ENCODE peak calls at places on chromosome 14, in nine cellular contexts. F is tibial nerve; V is effector memory CD8-positive, alpha-beta T cell; P is endodermal cell; Y is AG20443; H is IMR-90; T is activated naive CD4-positive, alpha-beta T cell; J is astrocyte of the spinal cord; I is HFFc6. Q is an unnamed sample.

GRCh38 chr14:101122114-101122854 is 218.8 kb upstream of the RTL1 start:
- DNase-seq in F (no peak), V (peak; percentile 0), P (no peak), Y (no peak), H (no peak), T (no peak), J (no peak), I (no peak), Q (no peak)

GRCh38 chr14:100271247-100271939 is 32.4 kb downstream of the YY1 start:
- DNase-seq in F (no peak), V (peak; percentile 15), P (peak; percentile 60), Y (no peak), H (no peak), T (no peak), J (peak; percentile 19), I (no peak), Q (peak; percentile 43)

GRCh38 chr14:95784137-95784536 is 70.2 kb upstream of the TCL1A start:
- DNase-seq in F (no peak), V (no peak), P (peak; percentile 70), Y (peak; percentile 41), H (peak; percentile 38), T (no peak), J (peak; percentile 18), I (peak; percentile 17), Q (peak; percentile 69)

GRCh38 chr14:36506732-36507614 is 13.1 kb downstream of the NKX2-1 start:
- DNase-seq in F (no peak), V (no peak), P (peak; percentile 52), Y (no peak), H (no peak), T (no peak), J (no peak), I (no peak), Q (no peak)

GRCh38 chr14:55267816-55268215 is 3.4 kb upstream of the FBXO34 start:
- DNase-seq in F (no peak), V (no peak), P (no peak), Y (no peak), H (peak; percentile 45), T (no peak), J (no peak), I (no peak), Q (peak; percentile 55)

GRCh38 chr14:45247427-45247826 is 5.6 kb downstream of the MIS18BP1 start:
- DNase-seq in F (no peak), V (no peak), P (no peak), Y (no peak), H (no peak), T (no peak), J (no peak), I (no peak), Q (no peak)

GRCh38 chr14:31286456-31287293 is 79.1 kb upstream of the HECTD1 start:
- DNase-seq in F (no peak), V (peak; percentile 5), P (peak; percentile 82), Y (no peak), H (no peak), T (no peak), J (no peak), I (no peak), Q (no peak)

GRCh38 chr14:94129111-94129757 is at the start of gene IFI27L2:
- DNase-seq in F (peak; percentile 65), V (peak; percentile 47), P (peak; percentile 96), Y (peak; percentile 95), H (peak; percentile 73), T (peak; percentile 32), J (peak; percentile 84), I (peak; percentile 78), Q (peak; percentile 92)

GRCh38 chr14:60862283-60862682 is 118.6 kb downstream of the TRMT5 start:
- DNase-seq in F (peak; percentile 26), V (no peak), P (no peak), Y (no peak), H (no peak), T (no peak), J (peak; percentile 29), I (no peak), Q (no peak)

GRCh38 chr14:96320605-96321004 is 42.5 kb downstream of the ATG2B start:
- DNase-seq in F (no peak), V (no peak), P (no peak), Y (no peak), H (no peak), T (no peak), J (no peak), I (no peak), Q (no peak)

GRCh38 chr14:70981005-70981952 is 74.0 kb downstream of the PCNX1 start:
- DNase-seq in F (no peak), V (no peak), P (no peak), Y (peak; percentile 9), H (peak; percentile 15), T (no peak), J (peak; percentile 26), I (no peak), Q (no peak)